ENCODE peak calls at places on chromosome 3, in seven cellular contexts. L, V, O, W, Z, Q and U are unnamed samples.
A peak's percentile ranks its signal among the peaks of the same experiment; 100 is the strongest.

GRCh38 chr3:177875786-177876476 is 660.3 kb upstream of the KCNMB2 start:
- DNase-seq in V (no peak), L (no peak), Q (no peak), W (no peak), O (no peak), Z (no peak), U (no peak)

GRCh38 chr3:8665407-8665896 is 20.9 kb upstream of the SSUH2 start:
- DNase-seq in O (no peak), V (no peak), Q (no peak), W (no peak), Z (no peak), L (no peak), U (no peak)

GRCh38 chr3:152060701-152061100 is 187.3 kb downstream of the SUCNR1 start:
- DNase-seq in O (no peak), V (no peak), L (no peak), W (no peak), Z (no peak), Q (no peak), U (no peak)

GRCh38 chr3:192675958-192676649 is 51.2 kb downstream of the FGF12 start:
- DNase-seq in L (no peak), W (no peak), V (no peak), Z (no peak), Q (no peak), O (no peak), U (no peak)

GRCh38 chr3:34132069-34132677 is 333.7 kb downstream of the PDCD6IP start:
- DNase-seq in W (no peak), O (peak; percentile 74), Z (no peak), V (no peak), Q (no peak), L (no peak), U (no peak)

GRCh38 chr3:188573286-188573928 is 419.4 kb downstream of the LPP start:
- DNase-seq in Q (no peak), W (no peak), Z (no peak), V (no peak), L (no peak), O (no peak), U (no peak)

GRCh38 chr3:8800016-8800415 is 30.6 kb upstream of the OXTR start:
- DNase-seq in O (no peak), W (no peak), Z (no peak), L (no peak), Q (no peak), V (no peak), U (no peak)

GRCh38 chr3:49712166-49712565 is 7.3 kb downstream of the AMIGO3 start:
- DNase-seq in Z (no peak), W (no peak), O (no peak), Q (no peak), L (no peak), V (no peak), U (no peak)

GRCh38 chr3:122903171-122903570 is 108.3 kb downstream of the SLC49A4 start:
- DNase-seq in L (no peak), Q (no peak), W (no peak), O (no peak), Z (no peak), V (no peak), U (no peak)

GRCh38 chr3:160226026-160226739 is 961 bp downstream of the C3orf80 start:
- DNase-seq in L (no peak), Q (peak; percentile 23), W (no peak), O (peak; percentile 29), Z (no peak), V (no peak), U (peak; percentile 9)

GRCh38 chr3:186298876-186299275 is 63.2 kb downstream of the DGKG start:
- DNase-seq in Z (no peak), V (no peak), L (no peak), Q (no peak), W (no peak), O (peak; percentile 74), U (no peak)

GRCh38 chr3:26281284-26281977 is 341.1 kb upstream of the LRRC3B start:
- DNase-seq in L (no peak), V (no peak), W (no peak), Q (no peak), O (no peak), Z (no peak), U (no peak)

GRCh38 chr3:172138792-172139507 is 99.6 kb downstream of the FNDC3B start:
- DNase-seq in O (no peak), V (no peak), Z (no peak), L (no peak), Q (no peak), W (peak; percentile 82), U (no peak)

DNA sequence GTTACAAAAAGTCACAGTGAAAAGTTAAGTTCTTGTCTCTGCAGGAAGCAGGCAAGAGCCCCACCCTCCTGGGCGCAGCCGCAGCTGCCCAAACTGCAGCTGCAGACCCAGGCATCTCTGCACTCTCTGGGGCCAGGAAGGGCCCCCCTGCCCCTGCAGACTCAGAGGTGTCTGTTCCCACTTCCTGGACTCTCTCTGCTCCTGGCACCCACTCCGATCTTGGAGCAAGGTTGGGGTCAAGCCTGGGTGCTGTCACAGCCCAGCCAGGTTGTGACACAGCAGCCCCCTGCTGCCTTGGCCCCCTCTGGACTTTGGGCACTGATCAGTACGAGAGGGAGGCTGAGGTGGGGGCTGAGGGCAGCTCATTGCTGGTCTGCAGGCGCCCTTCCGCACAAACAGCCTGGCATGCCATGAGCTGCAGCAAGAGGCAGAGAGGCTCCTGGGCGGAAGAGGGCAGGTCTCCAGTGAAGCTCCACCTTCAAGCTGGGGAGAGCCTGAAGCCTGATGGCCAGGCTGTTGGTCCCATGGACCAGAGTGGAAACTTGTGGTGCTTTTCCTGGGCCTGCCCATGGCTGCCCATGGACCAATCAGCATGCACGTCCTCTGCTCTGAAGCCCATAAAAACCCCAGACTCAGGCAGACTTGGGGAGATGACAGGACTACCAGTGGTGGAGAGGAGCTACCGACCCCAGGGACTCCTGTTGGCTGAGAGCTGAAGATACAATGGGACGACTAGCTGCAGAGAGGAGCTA is 42.9 kb upstream of the LRRFIP2 start:
- DNase-seq in Z (no peak), O (no peak), L (no peak), Q (no peak), V (peak; percentile 9), W (no peak), U (no peak)
- H3K27ac ChIP-seq in Z (no peak overlapping the region), O (no peak overlapping the region), L (no peak overlapping the region), Q (no peak overlapping the region), V (peak overlapping the region; percentile 20), W (no peak overlapping the region), U (peak overlapping the region; percentile 17)

DNA sequence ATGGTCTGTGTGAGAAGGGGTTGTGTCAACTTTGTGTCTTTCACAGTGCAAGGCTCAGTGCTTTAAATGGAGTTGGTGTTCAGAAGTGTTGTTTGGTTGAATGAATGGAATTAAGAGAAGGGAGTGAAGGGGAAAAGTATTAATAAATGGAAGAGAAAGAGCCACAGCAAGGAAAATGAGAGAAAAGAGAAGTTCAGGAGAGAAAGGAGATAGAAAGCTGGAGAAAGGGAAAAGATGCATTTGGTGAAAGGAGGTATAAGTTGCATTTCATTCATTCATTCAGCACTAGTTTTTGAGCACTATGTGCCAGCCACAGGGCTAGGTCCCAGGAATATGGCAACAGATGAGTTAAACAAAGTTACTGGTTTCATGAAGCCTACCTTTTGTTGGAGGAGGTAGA is 34.3 kb upstream of the PPP4R2 start:
- DNase-seq in O (no peak), Q (no peak), L (no peak), W (no peak), V (no peak), Z (no peak), U (no peak)
- H3K27ac ChIP-seq in O (peak overlapping the region; percentile 97), Q (no peak overlapping the region), L (no peak overlapping the region), W (peak overlapping the region; percentile 93), V (no peak overlapping the region), Z (no peak overlapping the region), U (no peak overlapping the region)

GRCh38 chr3:157065201-157065600 is 94.7 kb downstream of the CCNL1 start:
- DNase-seq in Q (peak; percentile 17), O (no peak), W (no peak), L (no peak), Z (no peak), V (no peak), U (no peak)
- H3K27ac ChIP-seq in Q (no peak overlapping the region), O (peak overlapping the region; percentile 91), W (no peak overlapping the region), L (no peak overlapping the region), Z (no peak overlapping the region), V (no peak overlapping the region), U (no peak overlapping the region)

DNA sequence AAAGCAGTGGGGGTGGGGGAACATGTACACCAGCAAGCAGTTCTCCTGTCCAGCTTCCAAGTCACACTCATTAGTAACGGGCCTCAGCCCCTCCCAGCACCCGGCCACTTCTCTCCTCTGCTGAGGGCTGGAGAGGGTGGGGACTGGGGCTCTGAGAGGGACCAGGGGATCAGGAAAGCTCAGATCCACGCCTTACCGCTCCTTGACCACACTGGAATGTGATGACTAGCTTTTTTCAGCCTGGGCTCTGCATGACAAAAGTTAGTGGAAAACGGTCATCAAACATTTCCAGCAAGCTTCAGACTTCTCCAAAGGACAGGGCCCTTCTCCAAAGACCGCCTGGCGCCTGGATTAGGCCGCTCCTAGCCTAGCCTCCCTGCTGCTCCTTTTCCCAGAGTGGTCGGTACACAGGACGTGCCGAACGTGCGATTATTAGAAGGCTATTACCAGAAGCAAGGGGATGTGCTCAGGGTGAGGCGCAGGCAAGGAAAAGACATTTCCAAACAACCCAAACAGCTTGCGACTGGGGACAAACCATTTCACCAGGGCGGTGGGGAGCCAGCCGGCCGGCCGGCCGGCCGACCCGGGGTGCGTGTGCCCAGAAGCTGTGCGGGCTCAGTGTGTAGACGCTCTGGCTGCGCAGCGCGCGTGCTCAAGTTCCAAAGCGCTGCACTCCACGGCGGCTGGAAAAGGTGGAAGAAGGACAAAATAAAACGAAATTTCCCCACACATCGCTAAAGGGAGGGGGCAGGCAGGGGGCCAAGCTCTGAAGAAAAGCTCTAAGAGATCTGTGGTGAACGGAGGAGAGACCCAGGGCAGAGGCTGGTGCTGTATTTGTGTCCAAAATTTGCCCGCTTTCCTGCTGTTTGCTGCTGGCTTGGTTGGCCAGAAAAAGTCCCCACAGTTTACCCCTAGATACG is 51.0 kb upstream of the SSR3 start:
- DNase-seq in L (no peak), W (peak; percentile 38), Z (peak; percentile 41), Q (peak; percentile 49), V (no peak), O (no peak), U (no peak)
- H3K27ac ChIP-seq in L (peak overlapping the region; percentile 8), W (peak overlapping the region; percentile 88), Z (peak overlapping the region; percentile 13), Q (no peak overlapping the region), V (no peak overlapping the region), O (peak overlapping the region; percentile 45), U (no peak overlapping the region)

GRCh38 chr3:47613723-47614122 is 35.1 kb upstream of the CSPG5 start:
- DNase-seq in L (no peak), W (no peak), Z (no peak), V (no peak), Q (no peak), O (no peak), U (no peak)
- H3K27ac ChIP-seq in L (no peak overlapping the region), W (no peak overlapping the region), Z (no peak overlapping the region), V (no peak overlapping the region), Q (no peak overlapping the region), O (peak overlapping the region; percentile 88), U (no peak overlapping the region)

GRCh38 chr3:108380128-108380795 is 83.9 kb downstream of the HHLA2 start:
- DNase-seq in O (no peak), L (no peak), Q (no peak), W (no peak), Z (no peak), V (no peak), U (no peak)
- H3K27ac ChIP-seq in O (peak overlapping the region; percentile 37), L (no peak overlapping the region), Q (no peak overlapping the region), W (no peak overlapping the region), Z (no peak overlapping the region), V (no peak overlapping the region), U (no peak overlapping the region)

DNA sequence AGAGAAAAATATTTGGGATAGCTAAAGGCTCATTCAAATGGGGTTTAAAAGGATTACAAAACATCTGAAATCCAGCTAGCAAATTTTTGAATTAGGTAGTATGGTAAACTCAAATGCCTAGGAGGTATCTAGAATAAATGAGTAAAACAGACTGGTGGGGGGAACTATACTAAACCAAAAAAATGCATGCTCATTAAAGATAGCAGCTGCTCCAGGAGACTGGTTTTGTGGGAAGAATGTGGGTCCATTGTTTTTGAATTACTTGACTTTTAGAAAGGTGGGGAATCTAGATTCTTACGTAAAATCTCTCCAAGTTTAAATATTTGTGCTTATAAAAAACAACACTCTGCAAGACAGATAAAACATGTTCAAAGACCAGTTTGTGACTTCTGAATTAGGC is 73.8 kb downstream of the LEKR1 start:
- DNase-seq in O (no peak), Q (no peak), W (no peak), L (no peak), V (no peak), Z (no peak), U (no peak)
- H3K27ac ChIP-seq in O (no peak overlapping the region), Q (no peak overlapping the region), W (no peak overlapping the region), L (no peak overlapping the region), V (no peak overlapping the region), Z (no peak overlapping the region), U (no peak overlapping the region)